ENCODE peak calls at places on chromosomes 5 and 9, in four cellular contexts. N is GM23248; Y is activated CD8-positive, alpha-beta memory T cell treated with anti-CD3 and anti-CD28 coated beads for 4 hours; X is fibroblast of the aortic adventitia. U is an unnamed sample.
A peak's percentile ranks its signal among the peaks of the same experiment; 100 is the strongest.

GRCh38 chr5:104298518-104298917 is 735.9 kb upstream of the NUDT12 start:
- DNase-seq in N (no peak), Y (no peak), X (no peak), U (no peak)

GRCh38 chr5:58921106-58921505 is 338.2 kb downstream of the RAB3C start:
- DNase-seq in N (no peak), Y (no peak), X (no peak), U (no peak)

GRCh38 chr5:110852053-110852452 is 113.2 kb downstream of the SLC25A46 start:
- DNase-seq in N (no peak), Y (no peak), X (no peak), U (no peak)

GRCh38 chr5:74034738-74035137 is 408.7 kb downstream of the ARHGEF28 start:
- DNase-seq in N (peak; percentile 97), Y (no peak), X (peak; percentile 59), U (no peak)

GRCh38 chr5:150488519-150489357 is 19.2 kb upstream of the NDST1 start:
- DNase-seq in N (peak; percentile 82), Y (no peak), X (peak; percentile 91), U (peak; percentile 88)

GRCh38 chr5:112294126-112294525 is 125.0 kb downstream of the EPB41L4A start:
- DNase-seq in N (no peak), Y (no peak), X (no peak), U (no peak)

GRCh38 chr9:126752376-126752775 is 52.5 kb upstream of the ZBTB43 start:
- DNase-seq in N (no peak), Y (no peak), X (no peak), U (no peak)

GRCh38 chr9:92438900-92439526 is 14.7 kb upstream of the OMD start:
- DNase-seq in N (peak; percentile 61), Y (no peak), X (peak; percentile 76), U (peak; percentile 18)

GRCh38 chr5:57598756-57599155 is 116.1 kb upstream of the ACTBL2 start:
- DNase-seq in N (peak; percentile 88), Y (no peak), X (peak; percentile 72), U (peak; percentile 20)

GRCh38 chr9:131657890-131658752 is 81.8 kb downstream of the RAPGEF1 start:
- DNase-seq in N (peak; percentile 93), Y (no peak), X (peak; percentile 88), U (peak; percentile 92)

GRCh38 chr5:91025449-91025848 is 357.7 kb downstream of the ARRDC3 start:
- DNase-seq in N (no peak), Y (no peak), X (no peak), U (no peak)

GRCh38 chr9:114856210-114856941 is 50.5 kb upstream of the TNFSF15 start:
- DNase-seq in N (peak; percentile 90), Y (no peak), X (peak; percentile 67), U (peak; percentile 97)